ENCODE peak calls at places on chromosome 18, in four cellular contexts. D is activated CD4-positive, alpha-beta T cell treated with anti-CD3 and anti-CD28 coated beads, Interleukin-2, amount 50 U/mL, for 24 hours; B is effector memory CD8-positive, alpha-beta T cell; H is NCI-H1105. M is an unnamed sample.

GRCh38 chr18:59459352-59460059 is 100.4 kb upstream of the LMAN1 start:
- DNase-seq in D (no peak), B (no peak), H (peak), M (no peak)

GRCh38 chr18:46067431-46068007 is 4.5 kb downstream of the PSTPIP2 start:
- DNase-seq in D (no peak), B (no peak), H (no peak), M (no peak)

GRCh38 chr18:47997338-47997780 is 66.9 kb upstream of the SMAD2 start:
- DNase-seq in B (peak), D (peak), H (no peak), M (no peak)

GRCh38 chr18:24586662-24587360 is 126.4 kb downstream of the HRH4 start:
- DNase-seq in D (no peak), H (no peak), B (no peak), M (no peak)

GRCh38 chr18:10057401-10057800 is 143.6 kb downstream of the VAPA start:
- DNase-seq in H (no peak), D (no peak), B (no peak), M (no peak)

GRCh38 chr18:54335638-54336173 is 22.0 kb downstream of the STARD6 start:
- DNase-seq in H (no peak), D (no peak), B (no peak), M (no peak)

GRCh38 chr18:23181547-23181946 is 46.3 kb downstream of the CABLES1 start:
- DNase-seq in B (no peak), D (no peak), H (no peak), M (no peak)

GRCh38 chr18:12838178-12838634 is 45.8 kb downstream of the PTPN2 start:
- DNase-seq in D (no peak), B (peak), H (no peak), M (no peak)

GRCh38 chr18:10047237-10047636 is 133.4 kb downstream of the VAPA start:
- DNase-seq in B (no peak), H (no peak), D (no peak), M (no peak)

GRCh38 chr18:56402872-56403516 is 235.4 kb downstream of the TXNL1 start:
- DNase-seq in B (no peak), H (no peak), D (no peak), M (no peak)

M was measured in GOT3.